ENCODE peak calls at places on chromosome 1, in eight cellular contexts. R is brain microvascular endothelial cell, S is lower leg skin, G is fibroblast of mammary gland, V is fibroblast of villous mesenchyme, O is upper lobe of left lung, I is dorsolateral prefrontal cortex, M is RWPE2. F is an unnamed sample.

GRCh38 chr1:41496080-41497055 is 11.9 kb upstream of the EDN2 start:
- DNase-seq in O (peak), S (peak), R (no peak), I (no peak), V (peak), G (peak), M (peak), F (peak)

GRCh38 chr1:183622884-183623785 is 12.4 kb downstream of the ARPC5 start:
- DNase-seq in M (no peak), O (peak), S (no peak), I (peak), R (peak), V (peak), G (peak), F (peak)

GRCh38 chr1:183841550-183841949 is 36.6 kb downstream of the RGL1 start:
- DNase-seq in M (no peak), G (peak), O (no peak), V (no peak), I (no peak), S (no peak), R (no peak), F (no peak)

GRCh38 chr1:17046043-17046657 is 7.7 kb downstream of the SDHB start:
- DNase-seq in V (peak), O (no peak), S (no peak), M (no peak), R (peak), G (peak), I (no peak), F (peak)

GRCh38 chr1:29991815-29992214 is 731.6 kb downstream of the MATN1 start:
- DNase-seq in S (no peak), O (no peak), V (no peak), M (no peak), R (no peak), G (no peak), I (no peak), F (no peak)

GRCh38 chr1:182484531-182485257 is 34.7 kb downstream of the RGSL1 start:
- DNase-seq in V (no peak), I (no peak), M (no peak), G (no peak), O (peak), R (no peak), S (no peak), F (no peak)

GRCh38 chr1:2641381-2642130 is 8.7 kb upstream of the MMEL1 start:
- DNase-seq in S (no peak), V (no peak), O (no peak), G (no peak), R (no peak), M (peak), I (no peak), F (no peak)

GRCh38 chr1:174021611-174022079 is 512 bp downstream of the RC3H1 start:
- DNase-seq in V (peak), R (peak), I (peak), G (no peak), O (peak), M (peak), S (no peak), F (peak)

GRCh38 chr1:121538943-121539575 is 354.3 kb downstream of the SRGAP2C start:
- DNase-seq in O (no peak), R (no peak), I (no peak), M (no peak), V (no peak), S (no peak), G (no peak), F (no peak)

GRCh38 chr1:15706751-15707150 is 22.6 kb downstream of the PLEKHM2 start:
- DNase-seq in S (no peak), M (no peak), G (no peak), R (no peak), I (no peak), O (peak), V (no peak), F (no peak)

GRCh38 chr1:95321516-95321915 is 87.5 kb downstream of the RWDD3 start:
- DNase-seq in M (no peak), R (no peak), S (no peak), G (no peak), O (no peak), V (no peak), I (no peak), F (no peak)

GRCh38 chr1:52403566-52404115 is 582 bp downstream of the ORC1 start:
- DNase-seq in O (peak), G (peak), S (no peak), V (peak), I (no peak), R (peak), M (no peak), F (peak)

DNA sequence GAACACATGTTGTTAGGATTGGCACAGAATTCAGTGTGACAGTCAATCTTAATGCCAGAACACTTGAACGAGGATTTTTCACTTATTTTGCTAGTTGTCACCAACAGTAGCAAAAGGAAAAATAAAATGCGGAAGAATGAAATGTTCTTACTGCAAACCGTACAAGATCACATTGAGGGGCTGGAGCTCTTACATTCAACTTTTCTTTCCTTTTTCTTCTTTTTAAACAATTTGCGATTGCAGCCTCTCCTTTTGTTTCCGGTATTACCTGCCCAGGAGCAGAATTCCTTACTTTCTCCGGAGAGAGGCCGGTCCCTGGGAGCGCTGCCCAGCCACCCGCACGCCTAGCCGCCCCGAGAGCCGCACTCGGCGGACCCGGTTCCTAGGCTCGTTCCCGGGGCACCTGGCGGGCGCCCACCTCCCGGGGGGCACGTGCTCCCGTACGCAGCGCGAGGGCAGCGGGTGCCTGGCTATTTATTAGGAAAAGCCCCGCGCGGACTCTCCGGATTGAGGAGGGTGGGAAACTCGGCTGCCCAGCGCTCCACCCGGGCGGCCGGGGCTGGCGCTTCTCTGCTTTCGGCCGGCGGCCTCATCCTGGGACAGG is 1.2 kb upstream of the CAMTA1 start:
- DNase-seq in V (peak), O (no peak), S (no peak), R (no peak), I (no peak), G (peak), M (no peak), F (peak)
- TF ChIP-seq CTCF in V (peak), O (no peak), S (no peak), R (no peak), I (peak), G (no peak), M (no peak), F (no peak)

GRCh38 chr1:233114860-233115259 is 164.4 kb downstream of the NTPCR start:
- DNase-seq in S (no peak), M (no peak), R (no peak), V (no peak), I (no peak), O (no peak), G (no peak), F (no peak)

GRCh38 chr1:233112184-233113008 is 162.0 kb downstream of the NTPCR start:
- DNase-seq in S (no peak), V (peak), O (peak), I (no peak), G (no peak), M (no peak), R (no peak), F (peak)

GRCh38 chr1:233114159-233114558 is 163.7 kb downstream of the NTPCR start:
- DNase-seq in G (peak), V (peak), M (no peak), O (peak), I (no peak), S (no peak), R (peak), F (peak)

GRCh38 chr1:233113009-233113712 is 162.8 kb downstream of the NTPCR start:
- DNase-seq in R (peak), G (peak), I (peak), O (peak), V (peak), M (peak), S (peak), F (peak)

DNA sequence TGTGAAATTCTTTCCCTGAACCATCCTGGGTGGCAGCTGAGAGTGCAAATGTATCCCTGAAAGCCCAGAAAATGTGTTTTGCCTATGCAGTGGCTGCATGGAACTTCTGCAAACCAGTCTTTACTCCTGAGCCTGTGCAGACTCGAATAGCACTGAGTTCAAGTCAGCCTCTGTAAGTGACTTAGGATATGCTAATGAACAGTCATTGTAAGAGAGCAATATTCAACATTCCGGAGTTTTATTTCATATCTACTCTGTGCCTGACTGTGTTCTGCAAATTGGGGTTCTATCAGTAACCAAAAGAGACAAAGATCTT is 163.3 kb downstream of the NTPCR start:
- DNase-seq in S (no peak), M (no peak), G (no peak), O (no peak), I (no peak), R (no peak), V (no peak), F (no peak)
- H3K4me3 ChIP-seq in S (no peak), M (no peak), G (no peak), O (no peak), I (no peak), R (peak), V (peak), F (no peak)

GRCh38 chr1:64107587-64107986 is 95.8 kb upstream of the UBE2U start:
- DNase-seq in O (no peak), V (no peak), M (no peak), S (no peak), G (no peak), R (no peak), I (no peak), F (no peak)
- TF ChIP-seq CTCF in O (no peak), V (no peak), M (no peak), S (no peak), G (no peak), R (no peak), I (no peak), F (no peak)

GRCh38 chr1:69551476-69552324 is 16.0 kb upstream of the LRRC7 start:
- DNase-seq in S (no peak), R (no peak), V (no peak), M (no peak), O (no peak), G (no peak), I (no peak), F (no peak)
- H3K4me3 ChIP-seq in S (no peak), R (no peak), V (no peak), M (no peak), O (no peak), G (no peak), I (no peak), F (no peak)

DNA sequence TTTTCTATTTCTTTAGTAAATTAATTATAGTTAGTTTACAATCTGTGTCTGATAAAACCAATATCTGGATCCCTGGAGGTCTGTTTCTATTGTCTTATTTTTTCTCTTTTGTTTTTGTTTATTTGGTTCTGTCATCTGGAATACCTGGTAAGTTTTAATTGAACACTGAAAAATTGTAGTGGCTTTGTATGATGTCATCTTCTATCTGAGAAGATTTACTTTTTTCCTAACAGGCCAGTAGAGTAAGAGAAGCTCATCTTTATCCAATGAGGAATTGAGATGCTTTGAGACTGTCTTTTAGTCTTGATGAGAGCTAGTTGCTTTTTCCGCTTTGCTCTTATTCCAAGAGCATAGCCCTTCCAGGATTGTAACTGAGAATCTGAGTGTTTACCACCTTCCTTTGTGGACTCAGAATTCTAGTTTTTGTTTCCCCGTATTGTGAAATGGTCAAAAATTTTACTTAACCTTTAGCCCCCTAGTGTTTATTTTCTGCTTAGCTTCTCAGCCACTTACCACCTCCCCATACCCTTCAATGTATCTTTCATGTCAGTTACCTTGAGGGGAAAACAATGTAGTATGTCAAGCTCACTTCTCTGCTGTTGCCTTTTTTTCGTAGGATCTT is 25.0 kb downstream of the PTGFRN start:
- DNase-seq in R (no peak), G (peak), S (no peak), V (peak), M (no peak), I (no peak), O (no peak), F (no peak)
- TF ChIP-seq CTCF in R (peak), G (peak), S (no peak), V (peak), M (peak), I (peak), O (peak), F (peak)

F was measured in astrocyte of the spinal cord.